ENCODE peak calls at places on chromosomes 11 and 22, in seven cellular contexts. T, W, I, Q, D, Y and L are unnamed samples.

GRCh38 chr11:23988381-23989006 is 508.4 kb upstream of the LUZP2 start:
- DNase-seq in T (no peak), W (no peak), I (peak; percentile 51), Q (no peak), D (no peak), Y (no peak), L (peak; percentile 84)

GRCh38 chr11:126194121-126194543 is 17.3 kb downstream of the RPUSD4 start:
- DNase-seq in T (no peak), W (peak; percentile 64), I (peak; percentile 53), Q (no peak), D (no peak), Y (peak; percentile 65), L (peak; percentile 74)

GRCh38 chr11:88555018-88555828 is 217.7 kb upstream of the CTSC start:
- DNase-seq in T (no peak), W (no peak), I (no peak), Q (no peak), D (peak; percentile 98), Y (peak; percentile 23), L (peak; percentile 89)

GRCh38 chr22:40749006-40749405 is 69.7 kb downstream of the MCHR1 start:
- DNase-seq in T (no peak), W (no peak), I (no peak), Q (no peak), D (no peak), Y (no peak), L (no peak)

GRCh38 chr11:100808904-100809491 is 121.9 kb downstream of the ARHGAP42 start:
- DNase-seq in T (no peak), W (no peak), I (no peak), Q (no peak), D (no peak), Y (no peak), L (peak; percentile 67)

GRCh38 chr22:29951675-29952413 is 68.9 kb downstream of the MTMR3 start:
- DNase-seq in T (no peak), W (no peak), I (no peak), Q (no peak), D (no peak), Y (no peak), L (no peak)

GRCh38 chr11:126588630-126589491 is 233.4 kb downstream of the ST3GAL4 start:
- DNase-seq in T (no peak), W (no peak), I (no peak), Q (no peak), D (no peak), Y (no peak), L (no peak)

GRCh38 chr11:45169310-45170072 is 23.1 kb downstream of the PRDM11 start:
- DNase-seq in T (no peak), W (no peak), I (no peak), Q (no peak), D (no peak), Y (no peak), L (peak; percentile 30)

GRCh38 chr22:33210129-33210784 is 152.1 kb upstream of the SYN3 start:
- DNase-seq in T (no peak), W (peak; percentile 17), I (peak; percentile 46), Q (peak; percentile 11), D (no peak), Y (peak; percentile 18), L (peak; percentile 51)

GRCh38 chr11:80993561-80993960 is 1552.7 kb upstream of the TENM4 start:
- DNase-seq in T (no peak), W (no peak), I (no peak), Q (no peak), D (no peak), Y (no peak), L (peak; percentile 75)

GRCh38 chr22:27224485-27225364 is 567.3 kb downstream of the MIAT start:
- DNase-seq in T (no peak), W (no peak), I (no peak), Q (no peak), D (no peak), Y (no peak), L (peak; percentile 84)

GRCh38 chr11:35011389-35011788 is 95.0 kb downstream of the PDHX start:
- DNase-seq in T (no peak), W (no peak), I (no peak), Q (no peak), D (peak; percentile 53), Y (no peak), L (no peak)

GRCh38 chr11:120332822-120333716 is 3.1 kb upstream of the ARHGEF12 start:
- DNase-seq in T (no peak), W (no peak), I (peak; percentile 65), Q (no peak), D (no peak), Y (no peak), L (no peak)

GRCh38 chr11:120180571-120181445 is 30.0 kb upstream of the OAF start:
- DNase-seq in T (no peak), W (no peak), I (no peak), Q (no peak), D (no peak), Y (peak; percentile 5), L (peak; percentile 36)

GRCh38 chr11:122440783-122441701 is 214.5 kb upstream of the UBASH3B start:
- DNase-seq in T (no peak), W (peak; percentile 28), I (no peak), Q (no peak), D (no peak), Y (peak; percentile 16), L (peak; percentile 34)

GRCh38 chr11:43282607-43283440 is 29.0 kb upstream of the API5 start:
- DNase-seq in T (peak; percentile 51), W (peak; percentile 56), I (peak; percentile 55), Q (peak; percentile 33), D (no peak), Y (peak; percentile 45), L (peak; percentile 53)

GRCh38 chr22:49833340-49834007 is 5.8 kb upstream of the BRD1 start:
- DNase-seq in T (peak; percentile 50), W (peak; percentile 90), I (no peak), Q (no peak), D (no peak), Y (no peak), L (no peak)

GRCh38 chr11:47306484-47306844 is 36.5 kb downstream of the MADD start:
- DNase-seq in T (no peak), W (no peak), I (no peak), Q (no peak), D (no peak), Y (no peak), L (no peak)
- TF ChIP-seq CTCF in T (no peak), W (no peak), I (no peak), Q (no peak), D (no peak), Y (no peak), L (no peak)

DNA sequence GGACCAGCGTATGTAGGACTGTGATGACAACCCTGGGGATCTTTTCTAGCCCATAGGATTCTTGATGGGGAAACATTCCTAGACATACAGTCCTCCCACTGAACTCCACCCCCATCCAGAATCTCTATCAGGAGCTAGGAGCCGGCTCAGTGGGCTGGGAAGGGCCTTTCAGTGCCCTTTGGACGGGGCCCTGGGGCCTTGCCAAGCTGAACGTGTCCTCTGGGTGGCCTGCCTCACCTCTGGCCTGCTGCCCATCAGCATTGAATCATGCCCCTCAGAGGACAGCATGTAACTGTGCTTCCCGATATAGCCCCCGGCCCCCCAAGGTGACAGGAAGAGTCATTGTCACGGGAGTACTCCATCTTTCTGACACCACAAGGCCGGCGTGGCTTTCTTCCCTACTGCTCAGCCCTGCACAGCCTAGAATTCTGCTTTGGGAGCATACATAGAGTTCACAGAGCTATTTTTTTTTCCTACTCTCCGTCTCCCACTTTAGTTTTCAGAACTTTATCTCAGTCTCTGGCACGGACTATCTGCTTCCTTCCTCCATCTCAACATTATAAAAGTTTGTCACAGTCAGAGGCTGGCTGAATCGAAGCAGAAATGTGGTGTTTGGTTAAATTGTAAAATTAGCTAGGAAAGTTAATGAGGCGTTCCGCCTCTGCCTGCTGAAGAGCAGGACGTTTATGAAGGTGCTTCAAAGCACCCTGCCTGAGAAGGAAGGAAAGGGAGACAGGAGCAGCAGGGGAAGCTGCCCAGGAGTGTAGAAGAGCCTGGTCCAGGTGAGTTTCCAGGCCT is 111.9 kb downstream of the ZBTB16 start:
- DNase-seq in T (peak; percentile 86), W (peak; percentile 96), I (no peak), Q (no peak), D (no peak), Y (no peak), L (peak; percentile 59)
- TF ChIP-seq CTCF in T (no peak), W (no peak), I (no peak), Q (no peak), D (no peak), Y (no peak), L (no peak)

DNA sequence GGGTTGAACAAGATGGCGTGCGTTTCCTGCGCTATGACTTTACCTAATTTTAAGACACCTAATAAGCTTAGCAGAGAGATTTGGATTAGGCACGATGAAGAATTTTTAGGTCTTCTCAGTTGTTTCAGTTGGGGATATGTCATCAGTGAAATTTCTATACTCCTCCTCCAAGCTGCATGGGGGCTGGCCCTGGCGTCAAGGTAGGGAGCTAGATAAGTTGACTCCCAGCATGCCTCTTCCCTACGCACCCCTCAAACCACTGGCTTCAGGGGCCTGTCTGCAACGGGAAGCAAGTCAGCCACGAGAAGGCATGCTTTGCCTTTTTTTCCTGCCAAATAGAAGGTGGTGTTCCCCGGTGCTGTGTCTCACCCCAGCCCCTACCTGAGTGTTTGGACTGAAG is 13.3 kb downstream of the DGAT2 start:
- DNase-seq in T (no peak), W (no peak), I (no peak), Q (no peak), D (no peak), Y (no peak), L (no peak)
- TF ChIP-seq CTCF in T (no peak), W (no peak), I (no peak), Q (no peak), D (no peak), Y (no peak), L (no peak)

GRCh38 chr11:115144014-115144413 is 360.2 kb downstream of the CADM1 start:
- DNase-seq in T (no peak), W (no peak), I (no peak), Q (no peak), D (no peak), Y (no peak), L (no peak)
- TF ChIP-seq CTCF in T (no peak), W (no peak), I (no peak), Q (no peak), D (no peak), Y (no peak), L (no peak)